ENCODE peak calls at places on chromosomes 13 and 19, in four cellular contexts. D, V, Z and P are unnamed samples.

GRCh38 chr13:106521101-106521799 is 14.2 kb downstream of the EFNB2 start:
- DNase-seq in D (no peak), V (no peak), Z (no peak), P (no peak)

GRCh38 chr19:41431426-41432386 is 4.5 kb upstream of the B3GNT8 start:
- DNase-seq in D (no peak), V (peak; percentile 59), Z (no peak), P (no peak)

GRCh38 chr13:50125306-50125555 is 110.0 kb downstream of the KCNRG start:
- DNase-seq in D (no peak), V (no peak), Z (no peak), P (no peak)

GRCh38 chr13:43916828-43917227 is 37.1 kb downstream of the LACC1 start:
- DNase-seq in D (no peak), V (no peak), Z (no peak), P (no peak)

GRCh38 chr13:32911506-32911905 is 104.7 kb upstream of the KL start:
- DNase-seq in D (no peak), V (no peak), Z (no peak), P (no peak)

GRCh38 chr19:940591-941291 is 14.9 kb downstream of the ARID3A start:
- DNase-seq in D (peak; percentile 56), V (peak; percentile 75), Z (peak; percentile 86), P (peak; percentile 90)

GRCh38 chr19:37909661-37910199 is 2.7 kb downstream of the SIPA1L3 start:
- DNase-seq in D (no peak), V (no peak), Z (no peak), P (no peak)

GRCh38 chr13:106143392-106143791 is 392.1 kb downstream of the EFNB2 start:
- DNase-seq in D (no peak), V (no peak), Z (no peak), P (no peak)

GRCh38 chr13:67140006-67140405 is 90.1 kb downstream of the PCDH9 start:
- DNase-seq in D (no peak), V (no peak), Z (no peak), P (no peak)

GRCh38 chr13:80828759-80829158 is 487.8 kb upstream of the SPRY2 start:
- DNase-seq in D (no peak), V (no peak), Z (no peak), P (no peak)

GRCh38 chr13:22262328-22262920 is 591.6 kb downstream of the FGF9 start:
- DNase-seq in D (no peak), V (no peak), Z (no peak), P (no peak)

GRCh38 chr13:111027481-111028439 is 87.3 kb upstream of the ARHGEF7 start:
- DNase-seq in D (no peak), V (no peak), Z (no peak), P (no peak)

GRCh38 chr13:95275322-95276118 is 25.7 kb downstream of the ABCC4 start:
- DNase-seq in D (no peak), V (no peak), Z (no peak), P (no peak)

GRCh38 chr13:62357887-62358645 is 942.4 kb upstream of the PCDH20 start:
- DNase-seq in D (no peak), V (no peak), Z (no peak), P (no peak)

GRCh38 chr19:1907563-1908363 is 2.6 kb downstream of the ADAT3 start:
- DNase-seq in D (no peak), V (no peak), Z (peak; percentile 88), P (peak; percentile 79)

GRCh38 chr19:50567052-50567841 is 988 bp downstream of the LRRC4B start:
- DNase-seq in D (peak; percentile 72), V (no peak), Z (no peak), P (no peak)

GRCh38 chr13:102774596-102775375 is 1.2 kb upstream of the TEX30 start:
- DNase-seq in D (no peak), V (no peak), Z (no peak), P (no peak)

GRCh38 chr13:97881556-97881955 is 71.9 kb upstream of the IPO5 start:
- DNase-seq in D (no peak), V (no peak), Z (no peak), P (no peak)

GRCh38 chr19:39115105-39115847 is 10.3 kb upstream of the PAK4 start:
- DNase-seq in D (no peak), V (no peak), Z (no peak), P (no peak)